ENCODE peak calls at places on chromosome 4, in four cellular contexts. Q is adrenal gland, D is transverse colon, S is heart left ventricle. U is an unnamed sample.

GRCh38 chr4:109559625-109559982 is 442 bp upstream of the MCUB start:
- DNase-seq in Q (no peak), D (peak; percentile 27), S (peak; percentile 23), U (no peak)

GRCh38 chr4:173168396-173169177 is at the start of gene GALNT7:
- DNase-seq in Q (peak; percentile 51), D (peak; percentile 83), S (peak; percentile 69), U (peak; percentile 81)

GRCh38 chr4:41202356-41202755 is 12.0 kb downstream of the APBB2 start:
- DNase-seq in Q (no peak), D (no peak), S (no peak), U (no peak)

GRCh38 chr4:16692021-16692420 is 206.4 kb downstream of the LDB2 start:
- DNase-seq in Q (no peak), D (no peak), S (no peak), U (no peak)

GRCh38 chr4:144572660-144573059 is 73.3 kb upstream of the HHIP start:
- DNase-seq in Q (no peak), D (no peak), S (no peak), U (no peak)

GRCh38 chr4:22179124-22179874 is 230.7 kb upstream of the KCNIP4 start:
- DNase-seq in Q (no peak), D (no peak), S (no peak), U (no peak)

GRCh38 chr4:98275129-98275528 is 13.9 kb downstream of the RAP1GDS1 start:
- DNase-seq in Q (no peak), D (no peak), S (no peak), U (no peak)

GRCh38 chr4:184143770-184144564 is 73.7 kb downstream of the ENPP6 start:
- DNase-seq in Q (no peak), D (no peak), S (no peak), U (no peak)

GRCh38 chr4:187017156-187017555 is 293.5 kb upstream of the FAT1 start:
- DNase-seq in Q (no peak), D (no peak), S (no peak), U (no peak)

GRCh38 chr4:169818063-169818679 is 60.4 kb upstream of the HPF1 start:
- DNase-seq in Q (no peak), D (no peak), S (no peak), U (no peak)

GRCh38 chr4:8735236-8736082 is 136.2 kb downstream of the HMX1 start:
- DNase-seq in Q (no peak), D (no peak), S (no peak), U (peak; percentile 22)

GRCh38 chr4:121243476-121243875 is 79.4 kb upstream of the TNIP3 start:
- DNase-seq in Q (no peak), D (no peak), S (no peak), U (no peak)

GRCh38 chr4:144371479-144371878 is 231.0 kb upstream of the GYPA start:
- DNase-seq in Q (no peak), D (no peak), S (no peak), U (no peak)

GRCh38 chr4:54586343-54586953 is 71.3 kb upstream of the KIT start:
- DNase-seq in Q (no peak), D (peak; percentile 33), S (no peak), U (no peak)

GRCh38 chr4:46886711-46887110 is 22.3 kb downstream of the COX7B2 start:
- DNase-seq in Q (no peak), D (no peak), S (no peak), U (no peak)

GRCh38 chr4:169239236-169239905 is 31.4 kb downstream of the SH3RF1 start:
- DNase-seq in Q (no peak), D (no peak), S (no peak), U (no peak)

GRCh38 chr4:184400375-184400870 is 73.9 kb downstream of the IRF2 start:
- DNase-seq in Q (peak; percentile 77), D (no peak), S (no peak), U (no peak)

GRCh38 chr4:136562842-136563241 is 969.5 kb downstream of the PCDH18 start:
- DNase-seq in Q (no peak), D (no peak), S (no peak), U (no peak)

GRCh38 chr4:146359771-146360170 is 145.4 kb downstream of the REELD1 start:
- DNase-seq in Q (no peak), D (no peak), S (no peak), U (no peak)

GRCh38 chr4:143287571-143287923 is 49.1 kb upstream of the GAB1 start:
- DNase-seq in Q (no peak), D (no peak), S (no peak), U (no peak)

GRCh38 chr4:84948056-84948455 is 18.4 kb downstream of the WDFY3 start:
- DNase-seq in Q (no peak), D (no peak), S (no peak), U (no peak)

GRCh38 chr4:108029321-108029720 is 39.6 kb downstream of the HADH start:
- DNase-seq in Q (no peak), D (no peak), S (no peak), U (no peak)

GRCh38 chr4:177393236-177393635 is 49.0 kb downstream of the AGA start:
- DNase-seq in Q (no peak), D (peak; percentile 26), S (no peak), U (no peak)

GRCh38 chr4:160372390-160372789 is 1269.5 kb downstream of the RAPGEF2 start:
- DNase-seq in Q (no peak), D (no peak), S (no peak), U (no peak)

GRCh38 chr4:10619220-10619619 is 65.3 kb downstream of the CLNK start:
- DNase-seq in Q (peak; percentile 4), D (peak; percentile 13), S (no peak), U (peak; percentile 61)

GRCh38 chr4:97252615-97253154 is 890.6 kb downstream of the STPG2 start:
- DNase-seq in Q (no peak), D (no peak), S (no peak), U (no peak)

GRCh38 chr4:83238849-83239248 is 45.7 kb downstream of the COQ2 start:
- DNase-seq in Q (no peak), D (no peak), S (no peak), U (no peak)

GRCh38 chr4:138972956-138973819 is 42.4 kb upstream of the NOCT start:
- DNase-seq in Q (no peak), D (no peak), S (no peak), U (no peak)

GRCh38 chr4:106355193-106355592 is 13.4 kb downstream of the GIMD1 start:
- DNase-seq in Q (peak; percentile 3), D (no peak), S (peak; percentile 34), U (no peak)

GRCh38 chr4:89939464-89939863 is 44.8 kb downstream of the MMRN1 start:
- DNase-seq in Q (no peak), D (no peak), S (no peak), U (no peak)

GRCh38 chr4:54543088-54543795 is 114.5 kb upstream of the KIT start:
- DNase-seq in Q (no peak), D (no peak), S (no peak), U (no peak)

GRCh38 chr4:96342790-96343455 is 503.0 kb downstream of the PDHA2 start:
- DNase-seq in Q (no peak), D (no peak), S (no peak), U (no peak)

GRCh38 chr4:98586634-98587354 is 71.6 kb downstream of the TSPAN5 start:
- DNase-seq in Q (no peak), D (no peak), S (no peak), U (no peak)

GRCh38 chr4:150976478-150977118 is 38.5 kb downstream of the LRBA start:
- DNase-seq in Q (no peak), D (no peak), S (no peak), U (no peak)

GRCh38 chr4:172734555-172734954 is 434.1 kb upstream of the GALNT7 start:
- DNase-seq in Q (no peak), D (no peak), S (no peak), U (no peak)

GRCh38 chr4:40685300-40685699 is 55.6 kb upstream of the RBM47 start:
- DNase-seq in Q (no peak), D (no peak), S (no peak), U (no peak)

GRCh38 chr4:55765070-55765469 is 54.5 kb upstream of the EXOC1L start:
- DNase-seq in Q (no peak), D (no peak), S (no peak), U (no peak)

GRCh38 chr4:82555279-82555678 is 6.5 kb downstream of the TMEM150C start:
- DNase-seq in Q (no peak), D (no peak), S (no peak), U (no peak)

GRCh38 chr4:21992330-21992729 is 43.8 kb upstream of the KCNIP4 start:
- DNase-seq in Q (no peak), D (no peak), S (no peak), U (no peak)

GRCh38 chr4:2064276-2064991 is 5.3 kb downstream of the NAT8L start:
- DNase-seq in Q (no peak), D (peak; percentile 75), S (no peak), U (peak; percentile 75)

GRCh38 chr4:38644201-38644600 is 19.8 kb upstream of the KLF3 start:
- DNase-seq in Q (no peak), D (no peak), S (no peak), U (no peak)
- H3K4me3 ChIP-seq in Q (no peak overlapping the region), D (no peak overlapping the region), S (no peak overlapping the region), U (no peak overlapping the region)

GRCh38 chr4:6641164-6641970 is 882 bp downstream of the MRFAP1 start:
- DNase-seq in Q (peak; percentile 76), D (peak; percentile 61), S (peak; percentile 62), U (peak; percentile 40)
- TF ChIP-seq POLR2A in Q (peak; percentile 13), D (peak; percentile 5), S (no peak), U (peak; percentile 9)

GRCh38 chr4:74535471-74535870 is 90.5 kb downstream of the AREG start:
- DNase-seq in Q (no peak), D (no peak), S (no peak), U (no peak)

GRCh38 chr4:74537459-74537858 is 92.5 kb downstream of the AREG start:
- DNase-seq in Q (no peak), D (no peak), S (no peak), U (no peak)

GRCh38 chr4:74534121-74534520 is 89.2 kb downstream of the AREG start:
- DNase-seq in Q (no peak), D (no peak), S (no peak), U (no peak)

GRCh38 chr4:74534936-74535335 is 90.0 kb downstream of the AREG start:
- DNase-seq in Q (no peak), D (no peak), S (no peak), U (no peak)

DNA sequence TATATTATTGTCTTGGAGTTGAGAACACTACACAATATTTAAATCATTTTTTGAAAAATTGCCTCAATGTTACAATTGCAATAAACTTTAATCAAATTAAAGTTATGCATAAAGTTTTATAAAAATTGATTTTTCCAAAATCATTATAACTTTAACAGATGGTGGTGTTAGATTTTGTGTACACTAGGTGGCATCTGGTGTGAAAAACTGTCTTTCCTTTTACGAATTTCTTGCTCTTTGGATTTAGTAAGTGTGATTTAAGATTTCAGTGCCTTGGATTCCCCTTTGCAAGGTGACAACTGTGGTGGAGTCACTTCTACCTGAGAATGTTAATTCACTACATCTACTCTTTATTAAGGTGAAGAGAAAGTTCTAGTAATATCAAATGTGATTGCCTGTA is 91.6 kb downstream of the AREG start:
- DNase-seq in Q (no peak), D (no peak), S (no peak), U (no peak)
- TF ChIP-seq CTCF in Q (no peak), D (no peak), S (no peak), U (no peak)

GRCh38 chr4:154490589-154491340 is 834 bp downstream of the DCHS2 start:
- DNase-seq in Q (no peak), D (peak; percentile 9), S (no peak), U (no peak)
- H3K4me3 ChIP-seq in Q (no peak overlapping the region), D (peak overlapping the region; percentile 44), S (peak overlapping the region; percentile 40), U (peak overlapping the region; percentile 58)

U was measured in stomach.